ENCODE peak calls at places on chromosomes 6 and 20, in six cellular contexts. C is Daoy; O is GM13977; R is activated CD4-positive, alpha-beta T cell treated with anti-CD3 and anti-CD28 coated beads for 48 hours; K is posterior vena cava; Z is hypothalamus. I is an unnamed sample.

GRCh38 chr20:53652859-53653520 is 59.4 kb upstream of the ZNF217 start:
- DNase-seq in C (no peak), O (no peak), R (no peak), K (no peak), Z (no peak), I (no peak)

GRCh38 chr6:143060354-143060805 is 309 bp upstream of the AIG1 start:
- DNase-seq in C (peak), O (peak), R (peak), K (peak), Z (peak), I (peak)

GRCh38 chr20:5147193-5147592 is 20.4 kb downstream of the CDS2 start:
- DNase-seq in C (no peak), O (no peak), R (no peak), K (no peak), Z (no peak), I (no peak)

GRCh38 chr6:141513830-141514229 is 618.9 kb upstream of the GJE1 start:
- DNase-seq in C (no peak), O (no peak), R (no peak), K (no peak), Z (no peak), I (no peak)

GRCh38 chr6:162099685-162100084 is 627.9 kb downstream of the PRKN start:
- DNase-seq in C (peak), O (no peak), R (peak), K (peak), Z (no peak), I (no peak)

GRCh38 chr20:50191566-50192363 is 1.1 kb downstream of the CEBPB start:
- DNase-seq in C (peak), O (peak), R (peak), K (peak), Z (no peak), I (no peak)

GRCh38 chr20:41169791-41170351 is 32.5 kb downstream of the PLCG1 start:
- DNase-seq in C (peak), O (no peak), R (no peak), K (peak), Z (no peak), I (peak)

GRCh38 chr20:38052870-38053269 is 19.3 kb downstream of the RPRD1B start:
- DNase-seq in C (no peak), O (no peak), R (no peak), K (no peak), Z (no peak), I (no peak)

GRCh38 chr6:83514877-83515466 is 2.6 kb downstream of the PRSS35 start:
- DNase-seq in C (peak), O (peak), R (peak), K (no peak), Z (no peak), I (no peak)

GRCh38 chr6:170497845-170498281 is 55.2 kb downstream of the PSMB1 start:
- DNase-seq in C (peak), O (no peak), R (no peak), K (no peak), Z (no peak), I (no peak)

GRCh38 chr6:33273129-33273923 is 1.5 kb downstream of the RPS18 start:
- DNase-seq in C (no peak), O (no peak), R (no peak), K (no peak), Z (no peak), I (no peak)

I was measured in omental fat pad.